ENCODE peak calls at places on chromosomes 4 and X, in nine cellular contexts. M, Y, P, Z, S, K, A, H and C are unnamed samples.

GRCh38 chrX:9378980-9379696 is 85.7 kb upstream of the TBL1X start:
- DNase-seq in M (no peak), Y (peak; percentile 52), P (no peak), Z (no peak), S (no peak), K (no peak), A (no peak), H (no peak), C (peak; percentile 8)

GRCh38 chr4:163681208-163681821 is 186.8 kb downstream of the TMA16 start:
- DNase-seq in M (peak; percentile 7), Y (peak; percentile 28), P (no peak), Z (peak; percentile 80), S (no peak), K (no peak), A (no peak), H (no peak), C (peak; percentile 23)

GRCh38 chr4:51859476-51860032 is 16.6 kb downstream of the DCUN1D4 start:
- DNase-seq in M (no peak), Y (no peak), P (no peak), Z (no peak), S (no peak), K (no peak), A (no peak), H (no peak), C (no peak)

GRCh38 chr4:94758700-94759399 is 1.1 kb downstream of the BMPR1B start:
- DNase-seq in M (no peak), Y (no peak), P (no peak), Z (no peak), S (no peak), K (no peak), A (no peak), H (no peak), C (peak; percentile 46)

GRCh38 chr4:38173935-38174334 is 213.7 kb downstream of the PTTG2 start:
- DNase-seq in M (no peak), Y (no peak), P (no peak), Z (no peak), S (no peak), K (no peak), A (no peak), H (no peak), C (no peak)

GRCh38 chr4:158769175-158769831 is 477 bp downstream of the FNIP2 start:
- DNase-seq in M (no peak), Y (no peak), P (peak; percentile 42), Z (peak; percentile 40), S (peak; percentile 66), K (peak; percentile 47), A (peak; percentile 48), H (peak; percentile 76), C (peak; percentile 42)

GRCh38 chr4:180828455-180829018 is 1414.7 kb upstream of the TENM3 start:
- DNase-seq in M (peak; percentile 13), Y (peak; percentile 83), P (no peak), Z (peak; percentile 75), S (no peak), K (no peak), A (peak; percentile 46), H (no peak), C (peak; percentile 65)

GRCh38 chr4:80113615-80114014 is 40.6 kb upstream of the ANTXR2 start:
- DNase-seq in M (no peak), Y (no peak), P (no peak), Z (no peak), S (no peak), K (no peak), A (no peak), H (no peak), C (no peak)

GRCh38 chr4:1618438-1618837 is 65.7 kb downstream of the FAM53A start:
- DNase-seq in M (no peak), Y (no peak), P (no peak), Z (no peak), S (no peak), K (no peak), A (no peak), H (no peak), C (no peak)

GRCh38 chrX:78595901-78596502 is 63.1 kb downstream of the RTL3 start:
- DNase-seq in M (no peak), Y (no peak), P (no peak), Z (no peak), S (no peak), K (no peak), A (no peak), H (no peak), C (no peak)

GRCh38 chr4:10554694-10555093 is 97.5 kb upstream of the ZNF518B start:
- DNase-seq in M (peak; percentile 32), Y (peak; percentile 59), P (no peak), Z (peak; percentile 80), S (no peak), K (no peak), A (no peak), H (no peak), C (peak; percentile 36)

GRCh38 chr4:13455411-13455810 is 28.7 kb downstream of the RAB28 start:
- DNase-seq in M (no peak), Y (peak; percentile 76), P (no peak), Z (no peak), S (no peak), K (no peak), A (no peak), H (no peak), C (no peak)

GRCh38 chr4:74674750-74675149 is 119.6 kb downstream of the BTC start:
- DNase-seq in M (no peak), Y (no peak), P (no peak), Z (no peak), S (no peak), K (no peak), A (no peak), H (no peak), C (no peak)

GRCh38 chr4:158020734-158021346 is 152.0 kb downstream of the GASK1B start:
- DNase-seq in M (no peak), Y (peak; percentile 95), P (no peak), Z (peak; percentile 42), S (no peak), K (no peak), A (no peak), H (no peak), C (no peak)

GRCh38 chr4:22170353-22170752 is 221.8 kb upstream of the KCNIP4 start:
- DNase-seq in M (no peak), Y (peak; percentile 60), P (no peak), Z (no peak), S (no peak), K (no peak), A (no peak), H (no peak), C (no peak)

GRCh38 chr4:180106122-180106521 is 2137.1 kb upstream of the TENM3 start:
- DNase-seq in M (no peak), Y (peak; percentile 23), P (no peak), Z (no peak), S (no peak), K (no peak), A (no peak), H (no peak), C (no peak)

GRCh38 chr4:10963958-10964705 is 279.6 kb upstream of the CLNK start:
- DNase-seq in M (no peak), Y (no peak), P (no peak), Z (no peak), S (no peak), K (no peak), A (no peak), H (no peak), C (no peak)

DNA sequence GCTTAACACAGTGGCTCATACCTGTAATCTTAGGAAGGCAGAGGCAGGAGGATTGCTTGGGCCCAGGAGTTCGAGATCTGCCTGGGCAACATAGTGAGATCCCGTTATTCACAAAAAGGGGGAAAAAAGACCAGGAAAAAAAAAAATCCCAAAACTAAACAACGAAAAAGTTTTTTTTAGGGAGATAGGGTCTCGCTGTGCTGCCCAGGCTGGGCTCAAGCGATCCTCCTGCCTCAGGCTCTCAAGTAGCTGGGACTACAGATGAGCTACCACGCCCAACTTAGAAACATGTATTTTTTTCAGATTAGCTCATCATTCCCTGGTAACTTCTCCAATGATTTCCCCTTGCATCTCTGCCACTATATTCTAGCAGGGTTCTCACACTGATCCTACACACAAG is 24.3 kb upstream of the IRAK1 start:
- DNase-seq in M (no peak), Y (no peak), P (no peak), Z (no peak), S (no peak), K (no peak), A (no peak), H (no peak), C (no peak)
- H3K4me1 ChIP-seq in M (peaks cover 94% of the 10 kb centered on the region), Y (peaks cover 21% of the 10 kb centered on the region), P (peaks cover 95% of the 10 kb centered on the region), Z (peaks cover 41% of the 10 kb centered on the region), S (peaks cover 6% of the 10 kb centered on the region), K (peaks cover 32% of the 10 kb centered on the region), A (peaks cover 17% of the 10 kb centered on the region), H (no peaks in the 10 kb centered on the region), C (peaks cover 7% of the 10 kb centered on the region)

GRCh38 chrX:27740933-27741332 is 66.9 kb upstream of the MAGEB10 start:
- DNase-seq in M (no peak), Y (no peak), P (no peak), Z (no peak), S (no peak), K (no peak), A (no peak), H (no peak), C (no peak)

GRCh38 chrX:27731962-27732361 is 75.8 kb upstream of the MAGEB10 start:
- DNase-seq in M (no peak), Y (no peak), P (no peak), Z (no peak), S (no peak), K (no peak), A (no peak), H (no peak), C (no peak)

GRCh38 chrX:27735914-27736313 is 71.9 kb upstream of the MAGEB10 start:
- DNase-seq in M (no peak), Y (no peak), P (no peak), Z (no peak), S (no peak), K (no peak), A (no peak), H (no peak), C (no peak)
- H3K4me1 ChIP-seq in M (no peaks in the 10 kb centered on the region), Y (no peaks in the 10 kb centered on the region), P (no peaks in the 10 kb centered on the region), Z (no peaks in the 10 kb centered on the region), S (no peaks in the 10 kb centered on the region), K (no peaks in the 10 kb centered on the region), A (no peaks in the 10 kb centered on the region), H (no peaks in the 10 kb centered on the region), C (no peaks in the 10 kb centered on the region)

GRCh38 chr4:73619351-73619750 is 885 bp downstream of the RASSF6 start:
- DNase-seq in M (no peak), Y (no peak), P (no peak), Z (no peak), S (no peak), K (no peak), A (no peak), H (no peak), C (no peak)
- H3K4me1 ChIP-seq in M (no peaks in the 10 kb centered on the region), Y (no peaks in the 10 kb centered on the region), P (no peaks in the 10 kb centered on the region), Z (peaks cover 6% of the 10 kb centered on the region), S (no peaks in the 10 kb centered on the region), K (no peaks in the 10 kb centered on the region), A (no peaks in the 10 kb centered on the region), H (no peaks in the 10 kb centered on the region), C (no peaks in the 10 kb centered on the region)

GRCh38 chr4:87079967-87080366 is 140.5 kb downstream of the KLHL8 start:
- DNase-seq in M (no peak), Y (no peak), P (no peak), Z (no peak), S (no peak), K (no peak), A (no peak), H (no peak), C (no peak)
- H3K4me1 ChIP-seq in M (peaks cover 89% of the 10 kb centered on the region), Y (peaks cover 10% of the 10 kb centered on the region), P (peaks cover 99% of the 10 kb centered on the region), Z (peaks cover 22% of the 10 kb centered on the region), S (peaks cover 10% of the 10 kb centered on the region), K (peaks cover 9% of the 10 kb centered on the region), A (peaks cover 27% of the 10 kb centered on the region), H (peaks cover 15% of the 10 kb centered on the region), C (peaks cover 23% of the 10 kb centered on the region)

GRCh38 chr4:2798399-2799301 is 5.8 kb downstream of the SH3BP2 start:
- DNase-seq in M (peak; percentile 80), Y (no peak), P (peak; percentile 81), Z (no peak), S (peak; percentile 87), K (peak; percentile 81), A (no peak), H (peak; percentile 83), C (peak; percentile 54)
- H3K4me1 ChIP-seq in M (peaks cover 96% of the 10 kb centered on the region), Y (peaks cover 60% of the 10 kb centered on the region), P (peaks cover 98% of the 10 kb centered on the region), Z (peaks cover 70% of the 10 kb centered on the region), S (no peaks in the 10 kb centered on the region), K (peaks cover 50% of the 10 kb centered on the region), A (peaks cover 37% of the 10 kb centered on the region), H (peaks cover 77% of the 10 kb centered on the region), C (peaks cover 59% of the 10 kb centered on the region)